ENCODE peak calls at places on chromosomes 1 and 21, in eight cellular contexts. S is A549; H is EL; P is omental fat pad; U is NCI-H510A; I is GM10248; J is T-cell; V is NK-92 treated with Interleukin-12 subunit alpha and Interleukin-12 subunit beta, amount 100 ng/mL, for 24 hours. M is an unnamed sample.

GRCh38 chr1:6041432-6042062 is 4.1 kb upstream of the KCNAB2 start:
- DNase-seq in U (no peak), H (peak; percentile 18), V (no peak), P (no peak), J (no peak), S (peak; percentile 19), I (peak; percentile 59), M (peak; percentile 38)

GRCh38 chr1:87880747-87881133 is 552.1 kb downstream of the LMO4 start:
- DNase-seq in J (no peak), I (no peak), H (peak; percentile 14), S (no peak), U (no peak), V (no peak), P (no peak), M (no peak)

GRCh38 chr1:172089768-172090510 is 248.6 kb downstream of the DNM3 start:
- DNase-seq in I (peak; percentile 31), H (peak; percentile 35), S (peak; percentile 82), U (no peak), V (peak; percentile 8), J (peak; percentile 62), P (no peak), M (peak; percentile 43)

GRCh38 chr1:9784508-9785133 is 39.1 kb downstream of the CLSTN1 start:
- DNase-seq in P (no peak), S (peak; percentile 74), J (peak; percentile 68), I (peak; percentile 72), V (peak; percentile 9), H (peak; percentile 54), U (peak; percentile 73), M (no peak)

GRCh38 chr1:44609768-44610526 is 64.3 kb downstream of the TMEM53 start:
- DNase-seq in J (no peak), U (no peak), P (no peak), I (no peak), H (no peak), V (no peak), S (no peak), M (no peak)

GRCh38 chr1:151867321-151867720 is 13.8 kb upstream of the THEM5 start:
- DNase-seq in S (no peak), V (no peak), I (no peak), P (no peak), U (no peak), H (no peak), J (no peak), M (no peak)

GRCh38 chr1:48878191-48878940 is 101.7 kb upstream of the BEND5 start:
- DNase-seq in J (no peak), P (no peak), V (no peak), H (peak; percentile 72), S (peak; percentile 81), I (no peak), U (no peak), M (peak; percentile 80)

GRCh38 chr1:199403421-199404116 is 623.9 kb upstream of the NR5A2 start:
- DNase-seq in U (no peak), I (no peak), P (no peak), S (no peak), J (no peak), H (peak; percentile 81), V (no peak), M (no peak)

GRCh38 chr1:211420845-211421454 is 71.0 kb downstream of the RD3 start:
- DNase-seq in V (no peak), U (no peak), P (no peak), I (no peak), H (peak; percentile 37), J (no peak), S (no peak), M (peak; percentile 8)

GRCh38 chr1:12015001-12015491 is 4.3 kb upstream of the MIIP start:
- DNase-seq in P (no peak), I (no peak), H (peak; percentile 85), U (no peak), J (no peak), S (no peak), V (no peak), M (peak; percentile 17)

GRCh38 chr1:240232548-240232947 is 140.9 kb downstream of the FMN2 start:
- DNase-seq in V (no peak), S (no peak), U (no peak), J (no peak), H (peak; percentile 84), P (no peak), I (no peak), M (peak; percentile 43)

GRCh38 chr1:9602794-9603167 is 14.1 kb downstream of the TMEM201 start:
- DNase-seq in V (no peak), P (no peak), S (no peak), I (no peak), U (no peak), J (no peak), H (no peak), M (no peak)

GRCh38 chr1:4749406-4749805 is 95.0 kb downstream of the AJAP1 start:
- DNase-seq in I (no peak), S (no peak), P (no peak), V (no peak), J (no peak), H (no peak), U (no peak), M (no peak)

GRCh38 chr1:152451254-152451653 is 37.2 kb upstream of the CRNN start:
- DNase-seq in V (no peak), H (no peak), P (no peak), U (no peak), J (no peak), I (no peak), S (no peak), M (no peak)

GRCh38 chr21:41482321-41482720 is 25.6 kb downstream of the TMPRSS2 start:
- DNase-seq in V (no peak), J (no peak), H (peak; percentile 18), S (no peak), I (no peak), U (no peak), P (no peak), M (no peak)

GRCh38 chr1:212749924-212750535 is 41.5 kb downstream of the NSL1 start:
- DNase-seq in I (peak; percentile 35), V (no peak), S (peak; percentile 77), U (peak; percentile 27), H (peak; percentile 84), J (peak; percentile 17), P (no peak), M (no peak)

GRCh38 chr1:89068291-89068690 is 3.3 kb upstream of the GBP1 start:
- DNase-seq in J (no peak), U (no peak), I (no peak), S (no peak), H (peak; percentile 78), P (no peak), V (no peak), M (peak; percentile 44)

GRCh38 chr1:19204665-19205266 is 5.3 kb downstream of the UBR4 start:
- DNase-seq in P (no peak), U (no peak), S (no peak), J (no peak), I (no peak), V (no peak), H (peak; percentile 47), M (no peak)

GRCh38 chr21:41758550-41758949 is 8.3 kb downstream of the RIPK4 start:
- DNase-seq in H (no peak), P (no peak), V (no peak), J (no peak), S (peak; percentile 51), I (no peak), U (no peak), M (peak; percentile 54)

GRCh38 chr1:198529414-198529813 is 11.1 kb downstream of the ATP6V1G3 start:
- DNase-seq in H (peak; percentile 78), P (no peak), U (no peak), J (no peak), V (no peak), I (no peak), S (no peak), M (no peak)

GRCh38 chr1:220885971-220886370 is 6.7 kb downstream of the HLX start:
- DNase-seq in H (no peak), U (no peak), V (no peak), S (no peak), P (no peak), J (no peak), I (no peak), M (no peak)

GRCh38 chr1:214833357-214833756 is 230.4 kb downstream of the CENPF start:
- DNase-seq in U (no peak), S (peak; percentile 32), J (no peak), H (peak; percentile 85), P (no peak), I (no peak), V (no peak), M (no peak)

GRCh38 chr1:38527373-38527966 is 332.1 kb downstream of the RRAGC start:
- DNase-seq in J (peak; percentile 29), H (no peak), I (peak; percentile 83), V (peak; percentile 6), U (no peak), P (no peak), S (no peak), M (peak; percentile 6)

GRCh38 chr1:67997746-67998145 is 52.7 kb downstream of the DIRAS3 start:
- DNase-seq in H (no peak), I (no peak), U (no peak), S (no peak), V (no peak), J (no peak), P (no peak), M (no peak)

GRCh38 chr1:16385659-16386453 is 18.8 kb downstream of the SZRD1 start:
- DNase-seq in U (no peak), V (no peak), P (no peak), I (no peak), H (no peak), J (no peak), S (no peak), M (no peak)

GRCh38 chr21:25039461-25040380 is 567.6 kb downstream of the MRPL39 start:
- DNase-seq in H (no peak), J (no peak), U (no peak), P (no peak), S (no peak), I (peak; percentile 15), V (no peak), M (no peak)

M was measured in MG63.